ENCODE peak calls at places on chromosome 18, in four cellular contexts. One of them, this sample, is unnamed.

GRCh38 chr18:77055429-77056310 is 76.9 kb downstream of the MBP start:
- DNase-seq in GM23338: no peak
- DNase-seq in IMR-90: peak; percentile 58
- DNase-seq in GM23248: no peak
- DNase-seq in this sample: no peak

GRCh38 chr18:77207540-77207939 is 42.1 kb upstream of the GALR1 start:
- DNase-seq in GM23248: peak; percentile 89
- DNase-seq in IMR-90: peak; percentile 65
- DNase-seq in GM23338: peak; percentile 73
- DNase-seq in this sample: no peak

GRCh38 chr18:23245461-23245860 is 110.2 kb downstream of the CABLES1 start:
- DNase-seq in GM23248: no peak
- DNase-seq in GM23338: no peak
- DNase-seq in IMR-90: no peak
- DNase-seq in this sample: no peak

GRCh38 chr18:55927831-55928230 is 339.8 kb upstream of the TCF4 start:
- DNase-seq in IMR-90: peak; percentile 89
- DNase-seq in GM23338: no peak
- DNase-seq in GM23248: peak; percentile 76
- DNase-seq in this sample: no peak

GRCh38 chr18:9380571-9381390 is 46.2 kb downstream of the TWSG1 start:
- DNase-seq in IMR-90: peak; percentile 62
- DNase-seq in GM23248: peak; percentile 63
- DNase-seq in GM23338: no peak
- DNase-seq in this sample: no peak

GRCh38 chr18:57640236-57640635 is 18.6 kb upstream of the NARS1 start:
- DNase-seq in IMR-90: peak; percentile 59
- DNase-seq in GM23338: no peak
- DNase-seq in GM23248: no peak
- DNase-seq in this sample: no peak

GRCh38 chr18:78538669-78539440 is 440.8 kb upstream of the SALL3 start:
- DNase-seq in GM23248: no peak
- DNase-seq in IMR-90: no peak
- DNase-seq in GM23338: no peak
- DNase-seq in this sample: no peak

GRCh38 chr18:74654637-74655036 is 57.0 kb downstream of the ZNF407 start:
- DNase-seq in IMR-90: peak; percentile 66
- DNase-seq in GM23338: no peak
- DNase-seq in GM23248: peak; percentile 47
- DNase-seq in this sample: no peak

GRCh38 chr18:75071484-75071785 is 137.5 kb downstream of the PTGR3 start:
- DNase-seq in GM23338: no peak
- DNase-seq in IMR-90: no peak
- DNase-seq in GM23248: no peak
- DNase-seq in this sample: no peak

GRCh38 chr18:62964432-62964831 is 249.1 kb downstream of the PHLPP1 start:
- DNase-seq in IMR-90: no peak
- DNase-seq in GM23338: no peak
- DNase-seq in GM23248: no peak
- DNase-seq in this sample: no peak

GRCh38 chr18:35247412-35248249 is 6.8 kb downstream of the ZNF397 start:
- DNase-seq in IMR-90: no peak
- DNase-seq in GM23248: peak; percentile 6
- DNase-seq in GM23338: no peak
- DNase-seq in this sample: no peak

GRCh38 chr18:59063300-59063895 is 76.3 kb upstream of the SEC11C start:
- DNase-seq in GM23338: no peak
- DNase-seq in IMR-90: no peak
- DNase-seq in GM23248: no peak
- DNase-seq in this sample: no peak

GRCh38 chr18:7871560-7872456 is 304.7 kb downstream of the PTPRM start:
- DNase-seq in GM23338: no peak
- DNase-seq in GM23248: peak; percentile 9
- DNase-seq in IMR-90: peak; percentile 17
- DNase-seq in this sample: peak; percentile 40

GRCh38 chr18:79275992-79276391 is 119.7 kb upstream of the NFATC1 start:
- DNase-seq in GM23338: no peak
- DNase-seq in GM23248: peak; percentile 23
- DNase-seq in IMR-90: no peak
- DNase-seq in this sample: no peak

GRCh38 chr18:35085450-35086032 is 44.3 kb downstream of the MAPRE2 start:
- DNase-seq in IMR-90: no peak
- DNase-seq in GM23248: no peak
- DNase-seq in GM23338: no peak
- DNase-seq in this sample: no peak

GRCh38 chr18:62485684-62486083 is 37.1 kb upstream of the ZCCHC2 start:
- DNase-seq in IMR-90: peak; percentile 76
- DNase-seq in GM23338: no peak
- DNase-seq in GM23248: peak; percentile 90
- DNase-seq in this sample: peak; percentile 80

GRCh38 chr18:78006805-78007204 is 757.2 kb downstream of the GALR1 start:
- DNase-seq in IMR-90: no peak
- DNase-seq in GM23248: no peak
- DNase-seq in GM23338: no peak
- DNase-seq in this sample: no peak

GRCh38 chr18:7480853-7481252 is 86.3 kb upstream of the PTPRM start:
- DNase-seq in GM23338: no peak
- DNase-seq in GM23248: no peak
- DNase-seq in IMR-90: no peak
- DNase-seq in this sample: no peak

DNA sequence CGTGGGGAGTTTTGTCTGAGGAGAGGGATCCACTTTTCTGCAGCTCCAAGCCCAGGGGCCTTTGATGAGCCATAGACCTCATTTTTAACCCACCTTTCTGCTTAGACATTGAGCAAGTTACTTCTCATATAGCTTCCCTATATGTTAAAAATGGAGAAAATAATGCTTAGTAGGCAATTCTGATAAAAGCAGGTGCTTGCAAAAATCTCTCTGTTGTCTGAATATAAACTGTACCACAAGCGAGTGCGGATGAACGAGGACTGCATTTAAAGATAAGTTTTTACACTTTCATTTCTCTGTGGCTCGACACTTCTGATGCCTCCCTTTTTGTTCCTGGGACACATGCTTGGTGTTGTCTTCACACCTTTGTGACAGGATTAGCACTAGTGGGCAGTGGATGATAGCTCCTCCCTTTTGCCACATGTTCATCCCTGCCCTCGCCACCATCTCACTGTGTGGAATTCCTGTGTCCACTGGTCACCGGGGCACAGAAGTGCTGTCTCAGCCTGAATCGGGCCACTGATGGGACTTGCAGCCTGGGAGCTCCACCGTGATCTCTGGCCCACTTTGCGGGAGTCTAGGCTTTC is 1.6 kb downstream of the TYMS start:
- DNase-seq in GM23338: no peak
- DNase-seq in GM23248: no peak
- DNase-seq in IMR-90: no peak
- DNase-seq in this sample: no peak
- H2AFZ ChIP-seq in GM23338: no peak overlapping the region
- H2AFZ ChIP-seq in GM23248: peak overlapping the region; percentile 91
- H2AFZ ChIP-seq in IMR-90: peak overlapping the region; percentile 99
- H2AFZ ChIP-seq in this sample: no peak overlapping the region

DNA sequence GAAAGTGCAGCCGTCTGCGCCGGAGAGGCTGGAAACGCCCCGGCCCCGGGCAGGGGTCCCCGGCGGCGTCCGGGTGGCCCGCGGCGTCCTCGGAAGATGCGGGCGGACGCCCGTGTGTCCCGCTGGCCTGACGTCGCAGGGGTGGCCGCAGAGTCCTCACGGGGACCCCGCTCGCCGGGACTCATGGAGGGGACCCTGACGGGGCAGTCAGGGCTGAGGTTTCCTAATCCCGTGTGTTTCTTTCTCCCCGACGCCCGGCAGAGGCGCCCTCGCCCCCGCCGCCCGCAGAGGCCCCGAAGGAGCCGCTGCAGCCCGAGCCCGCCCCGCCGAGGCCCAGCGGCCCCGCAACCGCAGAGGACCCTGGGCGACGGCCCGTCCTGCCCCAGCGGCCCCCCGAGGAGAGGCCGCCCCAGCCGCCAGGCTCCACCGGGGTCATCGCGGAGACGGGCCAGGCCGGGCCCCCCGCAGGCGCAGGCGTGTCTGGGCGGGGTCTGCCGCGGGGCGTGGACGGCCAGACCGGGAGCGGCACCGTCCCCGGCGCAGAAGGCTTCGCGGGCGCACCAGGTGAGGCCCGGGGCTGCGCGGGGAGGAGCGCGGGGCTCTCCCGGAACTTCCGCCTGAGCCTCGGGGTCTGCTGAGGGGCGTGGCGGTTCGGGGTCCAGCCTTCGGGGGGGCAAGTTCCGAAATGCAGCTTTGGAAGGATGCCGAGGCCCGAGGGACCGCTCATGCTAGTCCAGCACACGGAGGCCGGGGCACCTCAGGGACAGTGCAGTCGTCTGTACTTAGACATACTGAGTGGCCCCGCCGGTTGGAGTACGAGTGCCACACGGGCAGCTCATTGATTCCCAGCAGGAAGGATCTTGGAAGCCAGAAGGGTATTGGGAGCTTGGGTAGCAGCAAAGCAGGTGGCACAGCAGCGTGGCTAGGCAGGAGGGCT is 60.0 kb downstream of the EMILIN2 start:
- DNase-seq in IMR-90: no peak
- DNase-seq in GM23248: peak; percentile 69
- DNase-seq in GM23338: peak; percentile 62
- DNase-seq in this sample: no peak
- H2AFZ ChIP-seq in IMR-90: peak overlapping the region; percentile 80
- H2AFZ ChIP-seq in GM23248: peak overlapping the region; percentile 75
- H2AFZ ChIP-seq in GM23338: peak overlapping the region; percentile 80
- H2AFZ ChIP-seq in this sample: no peak overlapping the region

GRCh38 chr18:50313031-50313607 is 25.6 kb upstream of the CXXC1 start:
- DNase-seq in GM23338: no peak
- DNase-seq in GM23248: peak; percentile 18
- DNase-seq in IMR-90: no peak
- DNase-seq in this sample: no peak
- H2AFZ ChIP-seq in GM23338: no peak overlapping the region
- H2AFZ ChIP-seq in GM23248: no peak overlapping the region
- H2AFZ ChIP-seq in IMR-90: no peak overlapping the region
- H2AFZ ChIP-seq in this sample: no peak overlapping the region

DNA sequence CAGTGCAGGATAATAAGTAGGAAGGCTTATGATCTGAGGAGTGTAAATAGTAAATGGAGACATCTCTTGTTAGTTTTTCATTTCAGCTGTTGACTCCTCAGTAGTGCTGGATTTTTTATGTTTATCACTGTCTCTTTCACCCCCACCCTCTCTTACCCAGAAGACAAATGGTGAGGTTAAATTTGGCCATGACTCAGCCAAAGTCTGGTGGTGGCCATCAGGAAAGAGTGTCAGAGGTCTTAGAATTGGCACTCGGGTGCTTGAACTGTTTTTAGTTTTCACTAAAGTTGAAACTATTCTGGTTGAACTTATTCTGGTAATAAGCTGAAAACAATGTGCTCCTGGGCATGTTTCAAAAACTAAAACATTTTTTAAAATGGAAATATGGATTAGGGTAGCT is 123.3 kb downstream of the FHOD3 start:
- DNase-seq in GM23338: no peak
- DNase-seq in GM23248: peak; percentile 53
- DNase-seq in IMR-90: no peak
- DNase-seq in this sample: no peak
- H2AFZ ChIP-seq in GM23338: no peak overlapping the region
- H2AFZ ChIP-seq in GM23248: no peak overlapping the region
- H2AFZ ChIP-seq in IMR-90: no peak overlapping the region
- H2AFZ ChIP-seq in this sample: no peak overlapping the region

GRCh38 chr18:51030537-51031258 is 685 bp downstream of the SMAD4 start:
- DNase-seq in GM23338: peak; percentile 71
- DNase-seq in GM23248: peak; percentile 87
- DNase-seq in IMR-90: peak; percentile 26
- DNase-seq in this sample: no peak
- H2AFZ ChIP-seq in GM23338: no peak overlapping the region
- H2AFZ ChIP-seq in GM23248: peak overlapping the region; percentile 23
- H2AFZ ChIP-seq in IMR-90: peak overlapping the region; percentile 97
- H2AFZ ChIP-seq in this sample: no peak overlapping the region

GRCh38 chr18:54390838-54391237 is 33.1 kb downstream of the C18orf54 start:
- DNase-seq in IMR-90: no peak
- DNase-seq in GM23248: no peak
- DNase-seq in GM23338: no peak
- DNase-seq in this sample: no peak

GRCh38 chr18:54387631-54388030 is 29.9 kb downstream of the C18orf54 start:
- DNase-seq in IMR-90: no peak
- DNase-seq in GM23338: no peak
- DNase-seq in GM23248: no peak
- DNase-seq in this sample: no peak

GRCh38 chr18:54386043-54386442 is 28.3 kb downstream of the C18orf54 start:
- DNase-seq in GM23338: peak; percentile 19
- DNase-seq in GM23248: no peak
- DNase-seq in IMR-90: no peak
- DNase-seq in this sample: no peak

GRCh38 chr18:54389143-54389505 is 31.4 kb downstream of the C18orf54 start:
- DNase-seq in GM23338: no peak
- DNase-seq in IMR-90: no peak
- DNase-seq in GM23248: no peak
- DNase-seq in this sample: no peak

GRCh38 chr18:54388203-54389142 is 30.8 kb downstream of the C18orf54 start:
- DNase-seq in GM23338: peak; percentile 90
- DNase-seq in IMR-90: peak; percentile 85
- DNase-seq in GM23248: peak; percentile 77
- DNase-seq in this sample: peak; percentile 77
- H2AFZ ChIP-seq in GM23338: no peak overlapping the region
- H2AFZ ChIP-seq in IMR-90: peak overlapping the region; percentile 45
- H2AFZ ChIP-seq in GM23248: peak overlapping the region; percentile 44
- H2AFZ ChIP-seq in this sample: peak overlapping the region; percentile 1

DNA sequence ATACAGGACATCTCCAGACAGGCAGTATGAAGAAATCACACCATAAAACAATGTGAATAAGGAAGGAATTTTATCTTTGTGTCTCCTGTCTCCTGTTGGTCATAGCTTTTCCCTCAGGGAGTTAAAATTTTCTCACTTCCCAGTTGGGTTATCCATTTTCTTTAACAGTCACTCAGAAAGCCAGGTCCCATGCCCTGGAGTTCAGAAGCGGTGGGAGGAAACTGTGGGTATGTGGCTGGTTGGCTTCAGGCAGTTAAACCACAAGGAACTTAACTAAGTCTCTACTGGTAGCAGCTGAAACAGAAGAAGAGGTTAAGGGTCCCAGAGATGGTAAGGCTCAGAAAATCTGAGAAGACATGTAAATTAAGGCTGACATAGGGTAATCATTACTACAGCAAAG is 6.5 kb upstream of the SMAD2 start:
- DNase-seq in IMR-90: no peak
- DNase-seq in GM23338: no peak
- DNase-seq in GM23248: no peak
- DNase-seq in this sample: no peak
- H2AFZ ChIP-seq in IMR-90: no peak overlapping the region
- H2AFZ ChIP-seq in GM23338: no peak overlapping the region
- H2AFZ ChIP-seq in GM23248: no peak overlapping the region
- H2AFZ ChIP-seq in this sample: no peak overlapping the region

DNA sequence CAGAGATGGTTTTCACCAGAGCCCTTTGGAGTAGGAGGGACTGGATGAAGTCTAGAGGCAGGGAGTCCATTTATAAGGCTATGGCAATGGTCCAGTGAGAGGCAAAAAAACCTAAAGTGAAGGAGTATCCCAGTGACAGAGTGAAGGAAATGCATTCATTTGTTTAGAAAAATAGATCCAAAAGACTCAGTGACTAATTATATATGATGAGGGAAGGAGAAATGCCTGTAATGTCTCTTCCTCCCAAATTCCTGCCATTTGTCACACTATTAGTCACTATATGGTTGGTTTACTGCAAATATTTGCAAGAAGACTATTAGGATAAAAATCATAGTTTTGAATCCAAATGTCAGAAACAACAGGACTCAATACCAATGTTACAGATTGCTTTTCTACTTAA is 104.2 kb downstream of the ZNF521 start:
- DNase-seq in GM23248: peak; percentile 78
- DNase-seq in GM23338: no peak
- DNase-seq in IMR-90: peak; percentile 77
- DNase-seq in this sample: no peak
- H2AFZ ChIP-seq in GM23248: no peak overlapping the region
- H2AFZ ChIP-seq in GM23338: no peak overlapping the region
- H2AFZ ChIP-seq in IMR-90: no peak overlapping the region
- H2AFZ ChIP-seq in this sample: no peak overlapping the region